ENCODE peak calls at places on chromosomes 16 and 17, in ten cellular contexts. One of them, this sample, is unnamed.

GRCh38 chr17:65191805-65192740 is 54.9 kb downstream of the RGS9 start:
- DNase-seq in right lobe of liver: no peak
- DNase-seq in astrocyte of the spinal cord: peak
- DNase-seq in GM10248: no peak
- DNase-seq in mucosa of descending colon: no peak
- DNase-seq in endothelial cell: no peak
- DNase-seq in NB4: peak
- DNase-seq in cardiac fibroblast: peak
- DNase-seq in AG04450: no peak
- DNase-seq in tibial nerve: no peak
- DNase-seq in this sample: no peak

GRCh38 chr17:13619462-13619861 is 17.7 kb upstream of the HS3ST3A1 start:
- DNase-seq in NB4: no peak
- DNase-seq in mucosa of descending colon: no peak
- DNase-seq in GM10248: no peak
- DNase-seq in astrocyte of the spinal cord: no peak
- DNase-seq in AG04450: no peak
- DNase-seq in tibial nerve: no peak
- DNase-seq in cardiac fibroblast: no peak
- DNase-seq in right lobe of liver: no peak
- DNase-seq in endothelial cell: no peak
- DNase-seq in this sample: no peak

GRCh38 chr17:1197781-1198490 is 18.2 kb upstream of the ABR start:
- DNase-seq in endothelial cell: no peak
- DNase-seq in NB4: peak
- DNase-seq in mucosa of descending colon: peak
- DNase-seq in tibial nerve: peak
- DNase-seq in right lobe of liver: peak
- DNase-seq in AG04450: no peak
- DNase-seq in astrocyte of the spinal cord: peak
- DNase-seq in cardiac fibroblast: no peak
- DNase-seq in GM10248: peak
- DNase-seq in this sample: peak

GRCh38 chr16:12901204-12901596 is 198 bp upstream of the SHISA9 start:
- DNase-seq in mucosa of descending colon: peak
- DNase-seq in astrocyte of the spinal cord: peak
- DNase-seq in tibial nerve: no peak
- DNase-seq in right lobe of liver: no peak
- DNase-seq in endothelial cell: peak
- DNase-seq in cardiac fibroblast: no peak
- DNase-seq in GM10248: no peak
- DNase-seq in NB4: no peak
- DNase-seq in AG04450: no peak
- DNase-seq in this sample: no peak

GRCh38 chr17:16926061-16926511 is 45.8 kb downstream of the TNFRSF13B start:
- DNase-seq in endothelial cell: no peak
- DNase-seq in right lobe of liver: peak
- DNase-seq in mucosa of descending colon: no peak
- DNase-seq in NB4: no peak
- DNase-seq in tibial nerve: no peak
- DNase-seq in GM10248: no peak
- DNase-seq in cardiac fibroblast: no peak
- DNase-seq in astrocyte of the spinal cord: no peak
- DNase-seq in AG04450: no peak
- DNase-seq in this sample: no peak

GRCh38 chr16:35792516-35793285 is 2333.3 kb downstream of the TP53TG3F start:
- DNase-seq in GM10248: no peak
- DNase-seq in tibial nerve: no peak
- DNase-seq in right lobe of liver: no peak
- DNase-seq in endothelial cell: no peak
- DNase-seq in AG04450: no peak
- DNase-seq in astrocyte of the spinal cord: no peak
- DNase-seq in NB4: no peak
- DNase-seq in mucosa of descending colon: no peak
- DNase-seq in cardiac fibroblast: no peak
- DNase-seq in this sample: no peak

GRCh38 chr17:70171159-70171558 is 1.8 kb downstream of the KCNJ2 start:
- DNase-seq in endothelial cell: no peak
- DNase-seq in cardiac fibroblast: no peak
- DNase-seq in NB4: no peak
- DNase-seq in AG04450: no peak
- DNase-seq in GM10248: no peak
- DNase-seq in right lobe of liver: no peak
- DNase-seq in mucosa of descending colon: no peak
- DNase-seq in astrocyte of the spinal cord: no peak
- DNase-seq in tibial nerve: no peak
- DNase-seq in this sample: no peak

GRCh38 chr16:64131423-64131822 is 990.4 kb downstream of the CDH11 start:
- DNase-seq in GM10248: no peak
- DNase-seq in mucosa of descending colon: no peak
- DNase-seq in NB4: no peak
- DNase-seq in astrocyte of the spinal cord: no peak
- DNase-seq in right lobe of liver: no peak
- DNase-seq in tibial nerve: no peak
- DNase-seq in AG04450: no peak
- DNase-seq in endothelial cell: no peak
- DNase-seq in cardiac fibroblast: no peak
- DNase-seq in this sample: no peak

GRCh38 chr17:29674270-29674669 is 51.6 kb upstream of the CORO6 start:
- DNase-seq in GM10248: no peak
- DNase-seq in endothelial cell: no peak
- DNase-seq in mucosa of descending colon: no peak
- DNase-seq in right lobe of liver: no peak
- DNase-seq in cardiac fibroblast: no peak
- DNase-seq in tibial nerve: no peak
- DNase-seq in NB4: peak
- DNase-seq in astrocyte of the spinal cord: no peak
- DNase-seq in AG04450: no peak
- DNase-seq in this sample: no peak

GRCh38 chr16:46765050-46765449 is 16.9 kb upstream of the MYLK3 start:
- DNase-seq in GM10248: no peak
- DNase-seq in right lobe of liver: no peak
- DNase-seq in astrocyte of the spinal cord: peak
- DNase-seq in cardiac fibroblast: peak
- DNase-seq in endothelial cell: no peak
- DNase-seq in AG04450: no peak
- DNase-seq in tibial nerve: no peak
- DNase-seq in mucosa of descending colon: no peak
- DNase-seq in NB4: peak
- DNase-seq in this sample: no peak

GRCh38 chr17:61398721-61399130 is 917 bp upstream of the TBX2 start:
- DNase-seq in cardiac fibroblast: peak
- DNase-seq in AG04450: no peak
- DNase-seq in tibial nerve: no peak
- DNase-seq in astrocyte of the spinal cord: no peak
- DNase-seq in right lobe of liver: no peak
- DNase-seq in NB4: no peak
- DNase-seq in GM10248: no peak
- DNase-seq in mucosa of descending colon: no peak
- DNase-seq in endothelial cell: no peak
- DNase-seq in this sample: no peak

GRCh38 chr17:80124351-80124981 is 22.5 kb downstream of the EIF4A3 start:
- DNase-seq in AG04450: no peak
- DNase-seq in right lobe of liver: no peak
- DNase-seq in GM10248: no peak
- DNase-seq in endothelial cell: peak
- DNase-seq in NB4: no peak
- DNase-seq in cardiac fibroblast: peak
- DNase-seq in tibial nerve: no peak
- DNase-seq in mucosa of descending colon: no peak
- DNase-seq in astrocyte of the spinal cord: peak
- DNase-seq in this sample: no peak

GRCh38 chr16:70453891-70454220 is 539 bp upstream of the FCSK start:
- DNase-seq in cardiac fibroblast: no peak
- DNase-seq in GM10248: no peak
- DNase-seq in right lobe of liver: no peak
- DNase-seq in endothelial cell: no peak
- DNase-seq in astrocyte of the spinal cord: no peak
- DNase-seq in NB4: no peak
- DNase-seq in AG04450: no peak
- DNase-seq in tibial nerve: no peak
- DNase-seq in mucosa of descending colon: no peak
- DNase-seq in this sample: no peak

GRCh38 chr16:88622866-88623265 is 15.5 kb upstream of the IL17C start:
- DNase-seq in endothelial cell: no peak
- DNase-seq in tibial nerve: no peak
- DNase-seq in NB4: no peak
- DNase-seq in mucosa of descending colon: no peak
- DNase-seq in right lobe of liver: no peak
- DNase-seq in astrocyte of the spinal cord: no peak
- DNase-seq in AG04450: no peak
- DNase-seq in cardiac fibroblast: no peak
- DNase-seq in GM10248: no peak
- DNase-seq in this sample: no peak

DNA sequence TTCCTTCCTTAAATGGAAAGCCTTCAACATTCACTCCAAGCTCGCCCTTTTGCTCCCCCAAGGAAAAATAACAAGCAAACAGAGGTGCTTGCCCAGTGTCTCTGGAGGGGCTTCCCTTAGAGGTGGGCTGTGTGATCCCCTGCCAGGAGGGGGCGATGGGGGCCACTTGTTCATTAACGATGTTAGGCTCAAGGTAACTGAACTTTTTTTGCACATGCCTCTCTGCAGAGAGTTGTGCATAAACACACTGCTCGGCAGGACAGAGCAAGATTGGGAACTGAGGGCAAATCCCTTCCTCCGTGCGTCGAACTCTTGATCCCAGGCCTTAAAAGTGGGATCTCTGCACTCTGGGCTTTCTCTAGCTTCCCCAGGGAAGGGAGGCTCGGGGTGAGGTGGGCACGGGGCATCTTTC is 15.5 kb upstream of the NAGLU start:
- DNase-seq in cardiac fibroblast: no peak
- DNase-seq in endothelial cell: peak
- DNase-seq in NB4: peak
- DNase-seq in right lobe of liver: no peak
- DNase-seq in GM10248: no peak
- DNase-seq in AG04450: no peak
- DNase-seq in astrocyte of the spinal cord: no peak
- DNase-seq in mucosa of descending colon: peak
- DNase-seq in tibial nerve: no peak
- DNase-seq in this sample: no peak
- TF ChIP-seq CTCF in cardiac fibroblast: peak
- TF ChIP-seq CTCF in endothelial cell: peak
- TF ChIP-seq CTCF in NB4: peak
- TF ChIP-seq CTCF in right lobe of liver: peak
- TF ChIP-seq CTCF in GM10248: peak
- TF ChIP-seq CTCF in AG04450: peak
- TF ChIP-seq CTCF in astrocyte of the spinal cord: peak
- TF ChIP-seq CTCF in mucosa of descending colon: no peak
- TF ChIP-seq CTCF in tibial nerve: no peak
- TF ChIP-seq CTCF in this sample: no peak

DNA sequence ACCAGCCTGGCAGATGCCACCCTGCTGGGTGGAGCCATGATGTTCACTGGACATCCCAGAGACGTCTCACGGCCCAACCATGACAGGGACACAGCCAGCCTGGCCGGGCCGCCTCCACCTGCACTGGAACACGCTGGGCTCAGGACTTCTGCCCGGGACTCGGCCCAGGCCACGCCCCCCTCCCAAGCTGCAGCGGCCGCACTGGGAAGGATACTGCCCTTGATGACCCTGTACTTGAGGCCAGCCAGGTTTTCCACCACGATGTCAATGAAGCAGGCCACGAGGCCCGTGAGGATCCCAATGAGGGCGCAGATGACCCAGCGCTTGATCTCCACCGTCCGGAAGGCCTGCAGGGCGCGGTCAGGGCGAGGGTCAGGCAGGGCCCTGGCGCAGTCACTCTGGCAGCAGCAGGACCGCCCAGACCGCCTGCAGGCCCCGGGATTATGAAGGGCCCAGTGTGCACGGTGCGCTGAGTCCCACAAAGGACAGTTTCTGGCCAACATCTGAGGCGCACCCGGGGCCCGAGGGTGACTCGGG is 14.2 kb downstream of the CLCN7 start:
- DNase-seq in mucosa of descending colon: no peak
- DNase-seq in NB4: no peak
- DNase-seq in tibial nerve: no peak
- DNase-seq in cardiac fibroblast: no peak
- DNase-seq in astrocyte of the spinal cord: no peak
- DNase-seq in endothelial cell: no peak
- DNase-seq in GM10248: no peak
- DNase-seq in right lobe of liver: no peak
- DNase-seq in AG04450: no peak
- DNase-seq in this sample: peak
- TF ChIP-seq CTCF in mucosa of descending colon: no peak
- TF ChIP-seq CTCF in NB4: no peak
- TF ChIP-seq CTCF in tibial nerve: no peak
- TF ChIP-seq CTCF in cardiac fibroblast: no peak
- TF ChIP-seq CTCF in astrocyte of the spinal cord: no peak
- TF ChIP-seq CTCF in endothelial cell: no peak
- TF ChIP-seq CTCF in GM10248: no peak
- TF ChIP-seq CTCF in right lobe of liver: no peak
- TF ChIP-seq CTCF in AG04450: no peak
- TF ChIP-seq CTCF in this sample: no peak

DNA sequence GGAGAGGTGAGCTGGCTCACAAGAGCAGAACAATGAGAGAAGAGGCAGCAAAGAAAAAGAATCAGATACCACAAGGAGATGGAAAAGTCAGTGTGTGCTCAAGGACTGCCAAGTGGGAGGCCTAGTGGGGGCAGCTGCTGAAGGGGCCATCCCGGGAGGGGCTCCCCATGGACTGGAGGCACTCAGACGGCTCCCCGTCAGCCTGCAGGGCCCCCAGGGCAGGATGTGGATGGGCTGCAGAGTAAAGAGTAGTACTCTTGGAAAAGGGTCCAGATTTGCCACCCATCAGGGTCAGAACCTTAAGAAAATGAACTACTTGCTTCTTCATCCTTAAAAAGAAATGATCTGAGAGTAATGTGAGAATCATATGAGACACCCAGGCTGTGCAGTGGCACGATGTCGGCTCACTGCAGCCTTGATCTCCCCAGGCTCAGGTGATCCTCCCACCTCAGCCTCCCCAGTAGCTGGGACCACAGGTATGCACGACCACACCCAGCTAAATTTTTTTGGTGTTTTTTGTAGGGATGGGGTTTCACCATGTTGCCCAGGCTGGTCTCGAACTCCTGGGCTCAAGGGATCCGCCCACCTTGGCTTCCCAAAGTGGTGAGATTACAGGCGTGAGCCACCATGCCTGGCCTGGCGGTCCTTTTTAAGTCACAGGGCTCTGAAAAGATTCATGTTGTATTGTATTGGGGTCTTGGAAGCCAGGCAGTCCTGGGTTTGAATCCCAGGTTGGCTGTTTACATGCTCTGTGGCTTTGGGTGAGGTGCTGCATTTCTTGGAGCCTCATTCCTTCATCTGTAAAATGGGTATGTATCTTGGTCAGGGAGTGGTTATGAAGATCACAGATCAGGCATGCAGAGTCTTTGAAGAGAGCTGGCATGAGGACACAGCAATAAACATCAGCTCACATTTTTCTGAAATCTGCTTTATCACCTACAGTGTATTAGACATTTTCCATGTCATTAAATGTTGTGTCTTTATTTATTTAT is 15.1 kb downstream of the ACSF2 start:
- DNase-seq in endothelial cell: no peak
- DNase-seq in AG04450: no peak
- DNase-seq in astrocyte of the spinal cord: no peak
- DNase-seq in cardiac fibroblast: no peak
- DNase-seq in mucosa of descending colon: no peak
- DNase-seq in GM10248: no peak
- DNase-seq in right lobe of liver: no peak
- DNase-seq in NB4: no peak
- DNase-seq in tibial nerve: no peak
- DNase-seq in this sample: no peak
- TF ChIP-seq CTCF in endothelial cell: no peak
- TF ChIP-seq CTCF in AG04450: no peak
- TF ChIP-seq CTCF in astrocyte of the spinal cord: no peak
- TF ChIP-seq CTCF in cardiac fibroblast: no peak
- TF ChIP-seq CTCF in mucosa of descending colon: no peak
- TF ChIP-seq CTCF in GM10248: no peak
- TF ChIP-seq CTCF in right lobe of liver: no peak
- TF ChIP-seq CTCF in NB4: no peak
- TF ChIP-seq CTCF in tibial nerve: no peak
- TF ChIP-seq CTCF in this sample: no peak

GRCh38 chr17:44105941-44106340 is 17.5 kb downstream of the HDAC5 start:
- DNase-seq in endothelial cell: no peak
- DNase-seq in tibial nerve: no peak
- DNase-seq in right lobe of liver: no peak
- DNase-seq in AG04450: no peak
- DNase-seq in cardiac fibroblast: no peak
- DNase-seq in mucosa of descending colon: no peak
- DNase-seq in astrocyte of the spinal cord: no peak
- DNase-seq in NB4: no peak
- DNase-seq in GM10248: no peak
- DNase-seq in this sample: no peak
- TF ChIP-seq CTCF in endothelial cell: no peak
- TF ChIP-seq CTCF in tibial nerve: no peak
- TF ChIP-seq CTCF in right lobe of liver: no peak
- TF ChIP-seq CTCF in AG04450: no peak
- TF ChIP-seq CTCF in cardiac fibroblast: no peak
- TF ChIP-seq CTCF in mucosa of descending colon: no peak
- TF ChIP-seq CTCF in astrocyte of the spinal cord: no peak
- TF ChIP-seq CTCF in NB4: no peak
- TF ChIP-seq CTCF in GM10248: no peak
- TF ChIP-seq CTCF in this sample: no peak

This sample was measured in uterus.